ENCODE peak calls at places on chromosomes 13 and 19, in six cellular contexts. S, W, Y, Z, C and Q are unnamed samples.

GRCh38 chr13:73201601-73202000 is 142.8 kb downstream of the KLF5 start:
- DNase-seq in Y (no peak), S (no peak), C (no peak), Z (no peak), W (no peak), Q (no peak)

GRCh38 chr13:27712421-27712820 is 79.9 kb upstream of the GSX1 start:
- DNase-seq in S (peak; percentile 36), W (no peak), Z (no peak), C (no peak), Y (peak; percentile 26), Q (no peak)

GRCh38 chr19:39132344-39132969 is 6.9 kb downstream of the PAK4 start:
- DNase-seq in C (no peak), S (no peak), W (no peak), Z (no peak), Y (no peak), Q (no peak)

GRCh38 chr13:73822671-73823592 is 311.3 kb downstream of the KLF12 start:
- DNase-seq in W (no peak), Z (no peak), C (no peak), S (no peak), Y (no peak), Q (no peak)

GRCh38 chr19:5827342-5827890 is 12.1 kb downstream of the FUT6 start:
- DNase-seq in Z (no peak), Y (no peak), C (no peak), W (no peak), S (no peak), Q (no peak)

GRCh38 chr19:5172859-5173577 is 167.6 kb downstream of the PTPRS start:
- DNase-seq in C (peak; percentile 56), S (no peak), Y (no peak), Z (no peak), W (no peak), Q (no peak)

GRCh38 chr13:110912651-110913051 is 2.2 kb downstream of the ANKRD10 start:
- DNase-seq in C (no peak), S (peak; percentile 54), Z (no peak), W (no peak), Y (no peak), Q (no peak)

GRCh38 chr19:37221136-37221535 is 3.1 kb downstream of the ZNF383 start:
- DNase-seq in S (no peak), Z (no peak), W (no peak), C (no peak), Y (no peak), Q (no peak)

GRCh38 chr13:109547942-109548860 is 238.2 kb downstream of the IRS2 start:
- DNase-seq in W (no peak), Z (no peak), C (no peak), S (no peak), Y (no peak), Q (no peak)

GRCh38 chr13:50080158-50080855 is 65.1 kb downstream of the KCNRG start:
- DNase-seq in S (peak; percentile 23), C (peak; percentile 37), Z (no peak), W (no peak), Y (peak; percentile 12), Q (no peak)

GRCh38 chr13:110560606-110561334 is 752 bp downstream of the RAB20 start:
- DNase-seq in S (peak; percentile 49), Y (peak; percentile 71), C (peak; percentile 35), Z (peak; percentile 37), W (no peak), Q (no peak)

GRCh38 chr13:63026285-63026797 is 1610.7 kb upstream of the PCDH20 start:
- DNase-seq in C (no peak), W (no peak), Y (no peak), S (no peak), Z (no peak), Q (no peak)

GRCh38 chr13:20713751-20714150 is 10.3 kb downstream of the IL17D start:
- DNase-seq in S (no peak), C (no peak), Z (no peak), W (no peak), Y (no peak), Q (no peak)

GRCh38 chr19:44051654-44052402 is at the start of gene ZNF223:
- DNase-seq in Y (peak; percentile 93), Z (peak; percentile 48), W (peak; percentile 77), S (peak; percentile 94), C (peak; percentile 83), Q (peak; percentile 47)

GRCh38 chr13:50910483-50910805 is 853 bp downstream of the RNASEH2B start:
- DNase-seq in Z (no peak), Y (peak; percentile 73), C (peak; percentile 32), S (peak; percentile 29), W (no peak), Q (no peak)

GRCh38 chr13:101474419-101474957 is 22.0 kb downstream of the ITGBL1 start:
- DNase-seq in W (no peak), Z (no peak), C (no peak), S (no peak), Y (no peak), Q (no peak)

GRCh38 chr13:107370036-107370785 is 802.3 kb upstream of the ARGLU1 start:
- DNase-seq in C (no peak), Y (no peak), W (no peak), Z (no peak), S (no peak), Q (no peak)

GRCh38 chr13:113740286-113740556 is 18.8 kb upstream of the TMEM255B start:
- DNase-seq in W (no peak), Z (no peak), S (no peak), Y (no peak), C (no peak), Q (no peak)

GRCh38 chr13:97327521-97328221 is 105.5 kb downstream of the MBNL2 start:
- DNase-seq in S (no peak), C (peak; percentile 16), W (no peak), Z (no peak), Y (no peak), Q (no peak)

GRCh38 chr13:72145383-72145782 is 278.4 kb upstream of the DACH1 start:
- DNase-seq in W (no peak), C (no peak), S (no peak), Y (no peak), Z (no peak), Q (no peak)

GRCh38 chr13:72149701-72150100 is 282.7 kb upstream of the DACH1 start:
- DNase-seq in Y (no peak), W (no peak), S (no peak), Z (no peak), C (no peak), Q (no peak)

GRCh38 chr13:72150502-72150901 is 283.5 kb upstream of the DACH1 start:
- DNase-seq in Z (no peak), C (no peak), Y (no peak), S (no peak), W (no peak), Q (no peak)

GRCh38 chr13:72146816-72147215 is 279.8 kb upstream of the DACH1 start:
- DNase-seq in Y (no peak), S (no peak), Z (no peak), W (no peak), C (no peak), Q (no peak)

GRCh38 chr13:72151241-72151640 is 284.2 kb upstream of the DACH1 start:
- DNase-seq in Z (no peak), S (no peak), C (no peak), W (no peak), Y (no peak), Q (no peak)
- TF ChIP-seq TAF1 in Z (no peak), S (no peak), C (no peak), W (no peak), Y (no peak), Q (no peak)

DNA sequence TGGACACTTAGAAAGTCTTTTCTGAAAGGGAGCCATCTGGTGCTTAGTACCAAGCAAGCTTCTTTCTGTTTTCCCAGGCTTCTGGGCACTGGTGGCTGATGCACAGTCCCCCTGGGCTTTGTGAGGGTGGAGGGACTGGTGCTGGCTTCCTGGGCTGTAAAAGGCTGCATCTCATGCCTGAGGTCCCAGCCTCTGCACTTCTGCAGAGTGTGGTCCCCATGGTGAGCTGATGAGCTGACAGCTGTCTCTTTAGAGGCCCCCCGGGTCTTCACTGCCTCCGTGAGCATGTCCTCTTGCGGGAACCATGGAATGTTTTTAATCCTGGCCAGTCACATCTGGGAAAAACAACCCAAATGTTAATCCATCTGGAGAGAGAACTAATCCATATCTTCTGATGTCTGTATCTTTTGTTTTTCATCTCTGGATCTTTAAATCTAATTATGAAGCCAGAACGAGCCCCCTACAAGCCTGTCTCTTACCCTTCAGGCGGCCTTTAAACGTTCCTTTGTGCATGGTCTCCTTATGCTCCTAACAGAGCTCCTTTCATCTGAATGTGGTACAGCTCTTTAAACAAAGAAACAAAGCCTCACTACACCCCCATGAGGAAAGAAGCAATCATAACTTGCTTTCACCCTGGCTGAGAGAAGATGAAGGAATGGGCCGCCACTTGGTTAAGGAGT is 40.4 kb downstream of the OLFM4 start:
- DNase-seq in Y (peak; percentile 51), W (no peak), Z (no peak), S (no peak), C (no peak), Q (no peak)
- TF ChIP-seq TAF1 in Y (no peak), W (no peak), Z (no peak), S (no peak), C (no peak), Q (no peak)

DNA sequence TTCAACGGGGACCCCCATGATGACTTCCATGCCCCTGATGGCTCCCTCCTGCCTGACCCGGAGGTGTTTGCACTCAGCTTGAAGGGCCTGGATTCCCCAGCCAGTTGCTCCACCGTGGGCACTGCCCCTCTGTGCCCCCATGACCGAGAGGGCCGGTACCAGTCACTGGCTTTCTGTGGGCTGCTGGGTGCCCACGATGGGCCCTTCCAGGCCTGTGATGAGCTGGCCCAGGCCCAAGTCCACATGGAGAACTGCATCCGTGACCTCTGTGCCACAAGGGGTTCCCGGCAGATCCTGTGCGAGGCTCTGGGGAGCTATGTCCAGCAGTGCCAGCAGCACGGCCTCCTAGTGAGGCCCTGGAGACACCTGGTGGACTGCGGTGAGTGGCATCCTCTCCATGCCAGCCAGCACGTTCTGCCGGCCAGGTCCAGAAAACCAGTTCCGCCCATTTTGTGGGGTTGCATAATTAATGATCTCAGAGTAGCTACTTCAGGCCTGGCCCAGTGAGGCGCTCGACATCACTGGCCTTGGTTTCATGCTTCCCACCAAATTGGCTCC is 34.9 kb upstream of the FXYD3 start:
- DNase-seq in C (no peak), Y (no peak), Z (no peak), S (no peak), W (no peak), Q (no peak)
- TF ChIP-seq TAF1 in C (no peak), Y (no peak), Z (no peak), S (no peak), W (no peak), Q (no peak)

GRCh38 chr13:46389457-46389856 is 2.4 kb upstream of the RUBCNL start:
- DNase-seq in W (no peak), C (no peak), Z (no peak), Y (no peak), S (no peak), Q (no peak)

GRCh38 chr13:46388308-46388707 is 1.3 kb upstream of the RUBCNL start:
- DNase-seq in Y (no peak), W (no peak), S (no peak), C (no peak), Z (no peak), Q (no peak)

GRCh38 chr13:46386996-46387851 is at the start of gene RUBCNL:
- DNase-seq in C (no peak), Z (peak; percentile 43), Y (peak; percentile 74), S (no peak), W (no peak), Q (peak; percentile 60)

GRCh38 chr13:46389985-46390384 is 2.9 kb upstream of the RUBCNL start:
- DNase-seq in W (no peak), Z (no peak), Y (no peak), C (no peak), S (peak; percentile 31), Q (no peak)

GRCh38 chr13:46388846-46389245 is 1.8 kb upstream of the RUBCNL start:
- DNase-seq in Y (no peak), W (no peak), S (no peak), Z (no peak), C (no peak), Q (no peak)
- TF ChIP-seq TAF1 in Y (no peak), W (no peak), S (no peak), Z (no peak), C (no peak), Q (no peak)

GRCh38 chr19:30393046-30393445 is 20.9 kb downstream of the ZNF536 start:
- DNase-seq in W (no peak), C (no peak), S (no peak), Y (no peak), Z (no peak), Q (no peak)
- TF ChIP-seq TAF1 in W (no peak), C (no peak), S (no peak), Y (no peak), Z (no peak), Q (no peak)